ENCODE peak calls at places on chromosomes 7 and 10, in six cellular contexts. H is PC-9; I is spleen; A is SK-N-SH; X is CD8-positive, alpha-beta T cell; C is lung. M is an unnamed sample.

GRCh38 chr7:2680792-2681490 is 7.1 kb upstream of the AMZ1 start:
- DNase-seq in H (peak; percentile 83), I (peak; percentile 91), A (peak; percentile 94), X (no peak), C (peak; percentile 79), M (no peak)

GRCh38 chr10:4283841-4284610 is 499.0 kb upstream of the KLF6 start:
- DNase-seq in H (no peak), I (no peak), A (no peak), X (no peak), C (peak; percentile 45), M (no peak)

GRCh38 chr7:2621061-2621828 is 10.5 kb upstream of the TTYH3 start:
- DNase-seq in H (no peak), I (peak; percentile 82), A (no peak), X (no peak), C (no peak), M (no peak)

GRCh38 chr7:158366346-158366745 is 221.3 kb downstream of the PTPRN2 start:
- DNase-seq in H (no peak), I (peak; percentile 33), A (peak; percentile 87), X (no peak), C (no peak), M (no peak)

GRCh38 chr10:80462986-80463741 is 9.1 kb downstream of the TSPAN14 start:
- DNase-seq in H (no peak), I (no peak), A (peak; percentile 59), X (no peak), C (no peak), M (no peak)

GRCh38 chr10:1212571-1213141 is 156.5 kb downstream of the WDR37 start:
- DNase-seq in H (no peak), I (peak; percentile 51), A (no peak), X (no peak), C (no peak), M (no peak)

GRCh38 chr10:43138757-43139241 is 554 bp downstream of the CSGALNACT2 start:
- DNase-seq in H (peak; percentile 23), I (peak; percentile 85), A (peak; percentile 67), X (peak; percentile 79), C (no peak), M (peak; percentile 41)

GRCh38 chr7:38374507-38374906 is 101.1 kb upstream of the TARP start:
- DNase-seq in H (no peak), I (no peak), A (peak; percentile 59), X (peak; percentile 58), C (no peak), M (peak; percentile 26)

GRCh38 chr7:20894806-20895205 is 108.1 kb upstream of the SP8 start:
- DNase-seq in H (no peak), I (no peak), A (no peak), X (no peak), C (no peak), M (no peak)

GRCh38 chr7:91653257-91653656 is 227.2 kb downstream of the MTERF1 start:
- DNase-seq in H (no peak), I (no peak), A (no peak), X (no peak), C (no peak), M (no peak)

GRCh38 chr10:123229927-123230630 is 75.9 kb downstream of the BUB3 start:
- DNase-seq in H (peak; percentile 5), I (no peak), A (no peak), X (no peak), C (no peak), M (no peak)

GRCh38 chr10:55631071-55631654 is 729.9 kb downstream of the ZWINT start:
- DNase-seq in H (peak; percentile 80), I (peak; percentile 80), A (peak; percentile 88), X (no peak), C (peak; percentile 44), M (no peak)

GRCh38 chr10:101830322-101831168 is 12.3 kb upstream of the OGA start:
- DNase-seq in H (peak; percentile 74), I (peak; percentile 98), A (peak; percentile 96), X (peak; percentile 98), C (peak; percentile 89), M (peak; percentile 92)

GRCh38 chr10:80163741-80164341 is 31.3 kb downstream of the PLAC9 start:
- DNase-seq in H (peak; percentile 79), I (no peak), A (no peak), X (no peak), C (no peak), M (no peak)

GRCh38 chr7:140595468-140596147 is 45.0 kb downstream of the DENND2A start:
- DNase-seq in H (no peak), I (peak; percentile 32), A (no peak), X (no peak), C (no peak), M (no peak)

GRCh38 chr7:45180084-45180986 is 22.7 kb downstream of the RAMP3 start:
- DNase-seq in H (no peak), I (peak; percentile 58), A (no peak), X (no peak), C (no peak), M (no peak)

GRCh38 chr10:1188556-1189135 is 132.5 kb downstream of the WDR37 start:
- DNase-seq in H (no peak), I (no peak), A (no peak), X (no peak), C (no peak), M (no peak)

GRCh38 chr10:132302911-132303310 is 4.8 kb downstream of the STK32C start:
- DNase-seq in H (no peak), I (no peak), A (no peak), X (no peak), C (no peak), M (no peak)

GRCh38 chr7:124459101-124460052 is 306.2 kb downstream of the GPR37 start:
- DNase-seq in H (no peak), I (no peak), A (no peak), X (no peak), C (no peak), M (no peak)

DNA sequence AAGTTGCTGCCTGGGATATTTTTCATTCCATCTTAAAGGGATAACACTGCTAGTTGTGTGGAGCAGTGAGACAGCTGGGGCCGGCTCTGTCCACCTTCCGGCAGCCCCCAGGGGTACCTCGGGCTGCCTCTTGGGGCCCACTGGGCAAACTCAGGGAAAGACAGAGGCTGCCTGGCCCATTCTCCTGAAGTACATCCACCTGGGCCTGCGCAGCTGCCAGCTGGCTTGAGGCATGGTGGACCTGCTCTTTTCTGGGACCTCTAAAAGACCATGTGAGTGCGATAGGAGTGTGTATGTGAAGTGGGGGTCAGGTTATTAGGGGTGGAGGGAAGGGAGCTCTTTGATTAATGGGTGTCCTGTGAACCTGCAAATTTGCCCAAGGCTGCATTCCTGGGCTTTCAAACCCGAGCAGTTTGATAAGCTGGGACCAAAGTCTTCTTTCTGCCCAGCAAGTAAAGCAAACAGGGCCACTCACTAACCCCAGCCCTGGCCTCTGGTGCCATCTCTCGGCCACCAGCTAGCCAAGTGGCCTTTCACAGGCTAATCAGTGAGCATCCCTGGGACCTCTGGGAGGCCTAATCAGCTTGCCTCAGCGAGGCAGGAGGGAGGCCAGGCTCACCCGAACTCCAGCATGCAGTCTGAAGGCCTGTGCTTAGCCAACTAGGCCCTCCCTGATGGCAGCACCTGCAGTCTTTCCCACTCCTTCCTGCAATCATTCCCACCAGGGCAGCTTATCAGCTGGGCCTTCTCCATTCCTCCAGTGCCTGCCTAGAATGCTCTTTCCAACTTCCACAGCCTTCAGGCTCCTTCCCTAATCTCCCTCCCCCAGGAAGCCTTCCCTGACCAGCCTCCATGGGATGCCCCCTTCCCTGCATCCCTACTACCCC is 954.7 kb upstream of the ZNF722 start:
- DNase-seq in H (no peak), I (no peak), A (no peak), X (no peak), C (no peak), M (no peak)
- H3K9me3 ChIP-seq in H (no peaks in the 10 kb centered on the region), I (peaks cover 77% of the 10 kb centered on the region), A (no peaks in the 10 kb centered on the region), X (no peaks in the 10 kb centered on the region), C (peaks cover 43% of the 10 kb centered on the region), M (peaks cover 3% of the 10 kb centered on the region)

GRCh38 chr10:14917827-14918226 is 36.1 kb downstream of the DCLRE1C start:
- DNase-seq in H (no peak), I (no peak), A (no peak), X (no peak), C (no peak), M (no peak)
- H3K9me3 ChIP-seq in H (no peaks in the 10 kb centered on the region), I (peaks cover 26% of the 10 kb centered on the region), A (peaks cover 17% of the 10 kb centered on the region), X (peaks cover 7% of the 10 kb centered on the region), C (peaks cover 3% of the 10 kb centered on the region), M (peaks cover 10% of the 10 kb centered on the region)

GRCh38 chr7:153386581-153386980 is 627.0 kb downstream of the ACTR3B start:
- DNase-seq in H (no peak), I (no peak), A (no peak), X (no peak), C (peak; percentile 4), M (no peak)

GRCh38 chr7:153389261-153389660 is 629.7 kb downstream of the ACTR3B start:
- DNase-seq in H (no peak), I (no peak), A (no peak), X (no peak), C (peak; percentile 41), M (no peak)

GRCh38 chr7:153382591-153383225 is 623.2 kb downstream of the ACTR3B start:
- DNase-seq in H (no peak), I (no peak), A (no peak), X (no peak), C (no peak), M (no peak)

GRCh38 chr7:153388611-153389010 is 629.1 kb downstream of the ACTR3B start:
- DNase-seq in H (no peak), I (no peak), A (no peak), X (no peak), C (peak; percentile 4), M (no peak)

DNA sequence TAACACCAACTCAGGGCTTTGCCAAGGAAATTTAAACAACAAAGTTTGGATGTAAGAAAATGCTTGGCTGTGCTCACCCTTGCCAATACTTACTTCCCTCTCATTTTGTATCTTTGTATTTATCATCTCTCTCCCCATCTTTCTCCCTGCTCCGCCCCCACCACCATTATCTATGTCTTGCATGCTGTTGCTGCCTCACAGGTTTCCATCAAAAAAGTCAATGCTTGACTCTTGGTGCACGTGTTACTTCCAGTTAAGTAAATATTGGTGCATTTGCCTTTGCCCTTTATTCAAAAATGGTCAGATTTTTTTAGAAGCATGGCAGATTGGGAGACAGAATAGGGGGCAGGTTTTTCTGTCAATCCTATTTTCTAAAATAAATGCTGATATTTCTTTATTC is 626.0 kb downstream of the ACTR3B start:
- DNase-seq in H (no peak), I (no peak), A (no peak), X (no peak), C (no peak), M (no peak)
- H3K9me3 ChIP-seq in H (no peaks in the 10 kb centered on the region), I (peaks cover 5% of the 10 kb centered on the region), A (peaks cover 4% of the 10 kb centered on the region), X (no peaks in the 10 kb centered on the region), C (peaks cover 4% of the 10 kb centered on the region), M (no peaks in the 10 kb centered on the region)

GRCh38 chr10:44713307-44713706 is 197.8 kb upstream of the TMEM72 start:
- DNase-seq in H (no peak), I (no peak), A (no peak), X (no peak), C (no peak), M (no peak)

GRCh38 chr10:44714451-44714850 is 196.7 kb upstream of the TMEM72 start:
- DNase-seq in H (no peak), I (no peak), A (no peak), X (no peak), C (no peak), M (no peak)

GRCh38 chr10:44716470-44716869 is 194.7 kb upstream of the TMEM72 start:
- DNase-seq in H (no peak), I (no peak), A (no peak), X (no peak), C (no peak), M (no peak)

DNA sequence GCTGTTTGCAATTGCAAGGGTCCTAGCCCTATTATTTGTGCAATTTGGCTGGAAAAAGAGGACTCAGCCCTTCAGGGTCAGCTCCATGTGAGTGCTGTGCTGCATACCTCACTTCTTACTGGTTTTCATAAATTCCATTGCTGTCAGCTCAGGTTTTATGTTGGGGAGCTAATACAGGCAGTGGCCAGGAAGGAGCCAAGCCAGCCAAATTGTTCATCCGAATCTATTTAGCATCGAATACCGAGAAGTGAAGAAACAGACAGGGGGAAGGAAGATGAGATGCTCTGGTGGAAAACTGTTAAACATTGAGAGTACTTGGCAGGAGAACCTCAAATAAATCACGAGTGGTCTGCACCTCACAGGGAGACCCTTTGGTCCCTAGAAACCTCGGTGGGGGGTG is 196.1 kb upstream of the TMEM72 start:
- DNase-seq in H (no peak), I (no peak), A (no peak), X (no peak), C (no peak), M (no peak)
- H3K9me3 ChIP-seq in H (no peaks in the 10 kb centered on the region), I (peaks cover 10% of the 10 kb centered on the region), A (peaks cover 5% of the 10 kb centered on the region), X (no peaks in the 10 kb centered on the region), C (no peaks in the 10 kb centered on the region), M (no peaks in the 10 kb centered on the region)

M was measured in T-helper 17 cell.